ENCODE peak calls at places on chromosomes 3 and 15, in eight cellular contexts. One of them, this sample, is unnamed.

GRCh38 chr3:126101521-126101982 is 17.6 kb upstream of the SLC41A3 start:
- DNase-seq in AG09309: no peak
- DNase-seq in AG10803: no peak
- DNase-seq in coronary artery: peak
- DNase-seq in astrocyte of the spinal cord: no peak
- DNase-seq in A673: no peak
- DNase-seq in body of pancreas: no peak
- DNase-seq in GM13976: peak
- DNase-seq in this sample: no peak

GRCh38 chr3:70393881-70394612 is 81.6 kb upstream of the MDFIC2 start:
- DNase-seq in AG09309: no peak
- DNase-seq in AG10803: no peak
- DNase-seq in coronary artery: no peak
- DNase-seq in astrocyte of the spinal cord: no peak
- DNase-seq in A673: no peak
- DNase-seq in body of pancreas: peak
- DNase-seq in GM13976: no peak
- DNase-seq in this sample: no peak

GRCh38 chr3:89654031-89654430 is 546.6 kb downstream of the EPHA3 start:
- DNase-seq in AG09309: no peak
- DNase-seq in AG10803: no peak
- DNase-seq in coronary artery: no peak
- DNase-seq in astrocyte of the spinal cord: no peak
- DNase-seq in A673: no peak
- DNase-seq in body of pancreas: no peak
- DNase-seq in GM13976: no peak
- DNase-seq in this sample: no peak

GRCh38 chr3:171187706-171188290 is 161.3 kb upstream of the SLC2A2 start:
- DNase-seq in AG09309: no peak
- DNase-seq in AG10803: peak
- DNase-seq in coronary artery: no peak
- DNase-seq in astrocyte of the spinal cord: no peak
- DNase-seq in A673: peak
- DNase-seq in body of pancreas: peak
- DNase-seq in GM13976: peak
- DNase-seq in this sample: no peak

GRCh38 chr15:89971592-89971997 is 29.5 kb upstream of the ZNF710 start:
- DNase-seq in AG09309: peak
- DNase-seq in AG10803: peak
- DNase-seq in coronary artery: no peak
- DNase-seq in astrocyte of the spinal cord: peak
- DNase-seq in A673: peak
- DNase-seq in body of pancreas: peak
- DNase-seq in GM13976: peak
- DNase-seq in this sample: peak

GRCh38 chr3:141998674-141999290 is 122.3 kb downstream of the ATP1B3 start:
- DNase-seq in AG09309: no peak
- DNase-seq in AG10803: peak
- DNase-seq in coronary artery: no peak
- DNase-seq in astrocyte of the spinal cord: peak
- DNase-seq in A673: peak
- DNase-seq in body of pancreas: no peak
- DNase-seq in GM13976: no peak
- DNase-seq in this sample: peak

GRCh38 chr15:37059051-37059450 is 41.3 kb downstream of the MEIS2 start:
- DNase-seq in AG09309: peak
- DNase-seq in AG10803: peak
- DNase-seq in coronary artery: no peak
- DNase-seq in astrocyte of the spinal cord: peak
- DNase-seq in A673: no peak
- DNase-seq in body of pancreas: no peak
- DNase-seq in GM13976: no peak
- DNase-seq in this sample: peak

GRCh38 chr15:39135989-39136388 is 444.9 kb upstream of the THBS1 start:
- DNase-seq in AG09309: peak
- DNase-seq in AG10803: peak
- DNase-seq in coronary artery: no peak
- DNase-seq in astrocyte of the spinal cord: peak
- DNase-seq in A673: no peak
- DNase-seq in body of pancreas: no peak
- DNase-seq in GM13976: no peak
- DNase-seq in this sample: peak

GRCh38 chr3:138066383-138066782 is 49.0 kb downstream of the DZIP1L start:
- DNase-seq in AG09309: no peak
- DNase-seq in AG10803: no peak
- DNase-seq in coronary artery: no peak
- DNase-seq in astrocyte of the spinal cord: no peak
- DNase-seq in A673: no peak
- DNase-seq in body of pancreas: no peak
- DNase-seq in GM13976: peak
- DNase-seq in this sample: no peak

GRCh38 chr15:66646799-66647198 is 55.2 kb upstream of the SMAD6 start:
- DNase-seq in AG09309: no peak
- DNase-seq in AG10803: no peak
- DNase-seq in coronary artery: no peak
- DNase-seq in astrocyte of the spinal cord: no peak
- DNase-seq in A673: no peak
- DNase-seq in body of pancreas: no peak
- DNase-seq in GM13976: no peak
- DNase-seq in this sample: no peak

GRCh38 chr3:5054098-5054497 is 68.0 kb upstream of the ARL8B start:
- DNase-seq in AG09309: no peak
- DNase-seq in AG10803: no peak
- DNase-seq in coronary artery: no peak
- DNase-seq in astrocyte of the spinal cord: no peak
- DNase-seq in A673: no peak
- DNase-seq in body of pancreas: no peak
- DNase-seq in GM13976: no peak
- DNase-seq in this sample: no peak

GRCh38 chr3:42702982-42703694 is 540 bp upstream of the HHATL start:
- DNase-seq in AG09309: no peak
- DNase-seq in AG10803: no peak
- DNase-seq in coronary artery: peak
- DNase-seq in astrocyte of the spinal cord: no peak
- DNase-seq in A673: no peak
- DNase-seq in body of pancreas: no peak
- DNase-seq in GM13976: peak
- DNase-seq in this sample: no peak

GRCh38 chr3:42700366-42701288 is 2.0 kb downstream of the HHATL start:
- DNase-seq in AG09309: no peak
- DNase-seq in AG10803: no peak
- DNase-seq in coronary artery: no peak
- DNase-seq in astrocyte of the spinal cord: no peak
- DNase-seq in A673: no peak
- DNase-seq in body of pancreas: no peak
- DNase-seq in GM13976: peak
- DNase-seq in this sample: no peak

GRCh38 chr3:42699511-42699971 is 3.1 kb downstream of the HHATL start:
- DNase-seq in AG09309: no peak
- DNase-seq in AG10803: no peak
- DNase-seq in coronary artery: peak
- DNase-seq in astrocyte of the spinal cord: no peak
- DNase-seq in A673: no peak
- DNase-seq in body of pancreas: no peak
- DNase-seq in GM13976: peak
- DNase-seq in this sample: no peak

GRCh38 chr3:42702066-42702951 is at the start of gene HHATL:
- DNase-seq in AG09309: no peak
- DNase-seq in AG10803: no peak
- DNase-seq in coronary artery: peak
- DNase-seq in astrocyte of the spinal cord: no peak
- DNase-seq in A673: no peak
- DNase-seq in body of pancreas: no peak
- DNase-seq in GM13976: peak
- DNase-seq in this sample: no peak

DNA sequence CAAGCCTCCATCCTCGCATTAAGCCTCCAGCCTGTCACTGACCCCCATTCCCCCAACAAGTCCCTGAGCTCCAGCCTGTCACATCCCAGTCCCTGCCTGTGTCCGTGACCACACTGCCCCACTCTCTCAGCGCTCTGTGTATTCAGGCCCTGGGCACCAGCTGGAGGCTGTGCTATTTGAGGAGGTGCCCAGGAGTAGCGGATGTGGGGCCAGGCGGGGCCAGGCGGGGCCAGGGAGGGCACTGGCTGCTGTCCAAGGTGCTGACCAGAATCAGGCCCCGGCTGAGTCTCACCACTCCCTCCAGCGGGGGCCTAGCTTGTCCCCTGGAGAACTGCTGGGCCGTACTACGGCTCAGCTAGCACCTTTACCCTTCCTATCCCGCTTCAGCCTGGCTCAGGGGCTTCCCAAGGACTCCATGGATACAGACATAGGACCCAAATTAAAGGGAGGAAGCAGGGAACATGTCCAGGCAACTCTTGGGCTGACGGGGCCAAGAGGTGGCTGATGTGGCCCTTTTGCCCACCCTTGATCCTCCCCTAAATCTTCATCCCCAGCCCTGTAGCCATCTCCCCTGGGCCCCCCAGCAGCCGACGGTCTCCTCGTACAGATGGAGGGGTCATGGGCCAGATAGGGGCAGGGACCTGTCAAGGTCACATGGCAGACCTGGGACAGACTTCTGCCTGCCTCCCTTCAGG is 1.1 kb downstream of the HHATL start:
- DNase-seq in AG09309: no peak
- DNase-seq in AG10803: peak
- DNase-seq in coronary artery: peak
- DNase-seq in astrocyte of the spinal cord: no peak
- DNase-seq in A673: no peak
- DNase-seq in body of pancreas: peak
- DNase-seq in GM13976: peak
- DNase-seq in this sample: no peak
- TF ChIP-seq CTCF in AG09309: no peak
- TF ChIP-seq CTCF in AG10803: no peak
- TF ChIP-seq CTCF in coronary artery: no peak
- TF ChIP-seq CTCF in astrocyte of the spinal cord: no peak
- TF ChIP-seq CTCF in A673: no peak
- TF ChIP-seq CTCF in body of pancreas: no peak
- TF ChIP-seq CTCF in GM13976: no peak
- TF ChIP-seq CTCF in this sample: no peak

DNA sequence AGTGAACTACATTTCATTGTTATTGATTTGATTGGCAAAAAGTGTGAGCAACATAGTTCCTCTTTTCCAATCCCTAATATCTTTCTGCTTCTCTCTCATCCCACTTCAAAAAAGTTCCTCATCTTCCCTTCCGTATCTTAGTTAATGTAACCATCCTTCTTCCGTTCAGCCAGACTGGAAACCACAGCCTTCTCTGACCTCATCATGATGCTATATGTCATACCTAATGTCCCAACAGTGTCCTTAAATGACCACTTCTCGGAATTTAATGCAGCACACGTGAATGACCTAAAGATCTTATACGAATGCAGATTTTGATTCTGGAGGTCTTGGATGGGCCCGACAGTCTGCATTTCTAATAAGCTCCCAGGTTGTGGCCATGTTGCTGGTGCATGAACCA is 320.3 kb upstream of the SATB1 start:
- DNase-seq in AG09309: no peak
- DNase-seq in AG10803: no peak
- DNase-seq in coronary artery: no peak
- DNase-seq in astrocyte of the spinal cord: no peak
- DNase-seq in A673: no peak
- DNase-seq in body of pancreas: no peak
- DNase-seq in GM13976: no peak
- DNase-seq in this sample: no peak
- TF ChIP-seq CTCF in AG09309: no peak
- TF ChIP-seq CTCF in AG10803: no peak
- TF ChIP-seq CTCF in coronary artery: no peak
- TF ChIP-seq CTCF in astrocyte of the spinal cord: no peak
- TF ChIP-seq CTCF in A673: no peak
- TF ChIP-seq CTCF in body of pancreas: no peak
- TF ChIP-seq CTCF in GM13976: no peak
- TF ChIP-seq CTCF in this sample: no peak

GRCh38 chr3:19945405-19946290 is 1.2 kb upstream of the RAB5A start:
- DNase-seq in AG09309: no peak
- DNase-seq in AG10803: peak
- DNase-seq in coronary artery: no peak
- DNase-seq in astrocyte of the spinal cord: no peak
- DNase-seq in A673: peak
- DNase-seq in body of pancreas: no peak
- DNase-seq in GM13976: no peak
- DNase-seq in this sample: no peak

GRCh38 chr3:19947549-19948071 is 713 bp downstream of the RAB5A start:
- DNase-seq in AG09309: no peak
- DNase-seq in AG10803: peak
- DNase-seq in coronary artery: peak
- DNase-seq in astrocyte of the spinal cord: peak
- DNase-seq in A673: peak
- DNase-seq in body of pancreas: peak
- DNase-seq in GM13976: peak
- DNase-seq in this sample: peak

GRCh38 chr3:19948192-19948591 is 1.3 kb downstream of the RAB5A start:
- DNase-seq in AG09309: no peak
- DNase-seq in AG10803: no peak
- DNase-seq in coronary artery: no peak
- DNase-seq in astrocyte of the spinal cord: peak
- DNase-seq in A673: no peak
- DNase-seq in body of pancreas: no peak
- DNase-seq in GM13976: no peak
- DNase-seq in this sample: no peak

GRCh38 chr3:19946291-19946831 is 536 bp upstream of the RAB5A start:
- DNase-seq in AG09309: no peak
- DNase-seq in AG10803: no peak
- DNase-seq in coronary artery: no peak
- DNase-seq in astrocyte of the spinal cord: no peak
- DNase-seq in A673: no peak
- DNase-seq in body of pancreas: no peak
- DNase-seq in GM13976: no peak
- DNase-seq in this sample: peak

DNA sequence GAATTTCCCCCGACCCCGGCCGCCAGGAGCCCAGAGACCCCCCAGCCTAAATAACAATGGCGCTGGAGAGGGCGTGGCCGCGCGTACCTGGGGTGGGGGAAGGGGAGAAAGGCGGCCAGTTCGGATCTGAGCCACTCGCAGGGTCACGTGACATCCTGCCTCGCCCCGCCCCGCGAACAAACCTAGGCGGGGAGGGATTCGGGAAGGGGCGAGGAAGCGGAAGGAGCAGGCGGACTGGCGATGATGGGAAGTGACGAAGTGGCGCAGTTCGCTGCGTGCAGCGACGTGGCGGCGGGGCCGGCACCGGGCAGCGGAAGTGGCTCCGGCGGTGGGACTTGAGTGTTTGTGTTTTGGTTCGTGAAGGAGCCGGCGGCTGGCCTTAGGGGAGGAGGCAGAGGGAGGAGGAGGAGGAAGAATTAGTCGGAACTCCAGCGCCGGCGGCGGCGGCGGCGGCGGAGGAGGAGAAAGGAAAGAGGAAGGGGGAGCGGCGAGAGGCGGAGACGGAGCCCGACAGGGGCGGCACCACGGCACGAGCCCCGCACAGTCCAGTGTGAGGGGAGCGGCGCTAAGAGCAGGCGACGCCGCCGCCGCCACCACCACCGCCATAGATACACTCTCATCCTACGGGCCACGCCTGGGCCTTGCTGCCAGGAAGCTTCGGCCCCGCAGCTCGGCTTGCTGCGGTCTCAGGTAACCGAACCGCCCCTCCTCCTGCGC is at the start of gene RAB5A:
- DNase-seq in AG09309: peak
- DNase-seq in AG10803: peak
- DNase-seq in coronary artery: peak
- DNase-seq in astrocyte of the spinal cord: peak
- DNase-seq in A673: peak
- DNase-seq in body of pancreas: peak
- DNase-seq in GM13976: peak
- DNase-seq in this sample: peak
- TF ChIP-seq CTCF in AG09309: no peak
- TF ChIP-seq CTCF in AG10803: no peak
- TF ChIP-seq CTCF in coronary artery: no peak
- TF ChIP-seq CTCF in astrocyte of the spinal cord: no peak
- TF ChIP-seq CTCF in A673: no peak
- TF ChIP-seq CTCF in body of pancreas: peak
- TF ChIP-seq CTCF in GM13976: no peak
- TF ChIP-seq CTCF in this sample: no peak

GRCh38 chr3:162777118-162777517 is 1280.5 kb downstream of the OTOL1 start:
- DNase-seq in AG09309: no peak
- DNase-seq in AG10803: no peak
- DNase-seq in coronary artery: no peak
- DNase-seq in astrocyte of the spinal cord: no peak
- DNase-seq in A673: peak
- DNase-seq in body of pancreas: no peak
- DNase-seq in GM13976: no peak
- DNase-seq in this sample: no peak
- TF ChIP-seq CTCF in AG09309: no peak
- TF ChIP-seq CTCF in AG10803: no peak
- TF ChIP-seq CTCF in coronary artery: no peak
- TF ChIP-seq CTCF in astrocyte of the spinal cord: no peak
- TF ChIP-seq CTCF in A673: peak
- TF ChIP-seq CTCF in body of pancreas: no peak
- TF ChIP-seq CTCF in GM13976: no peak
- TF ChIP-seq CTCF in this sample: no peak